ENCODE peak calls at places on chromosomes 13 and 19, in ten cellular contexts. Y is endodermal cell, Z is PC-9, K is OCI-LY7, U is left lung, I is HCT116, E is neuronal stem cell, S is aorta, Q is PC-3, B is upper lobe of right lung. C is an unnamed sample.
A peak's percentile ranks its signal among the peaks of the same experiment; 100 is the strongest.

GRCh38 chr13:27619711-27620376 is 485 bp downstream of the LNX2 start:
- DNase-seq in Y (no peak), Z (no peak), K (peak; percentile 68), U (no peak), I (no peak), E (no peak), S (no peak), Q (peak; percentile 29), B (no peak), C (no peak)

GRCh38 chr13:63112799-63113395 is 1697.2 kb upstream of the PCDH20 start:
- DNase-seq in Y (no peak), Z (no peak), K (no peak), U (no peak), I (no peak), E (no peak), S (no peak), Q (no peak), B (no peak), C (no peak)

GRCh38 chr13:113875429-113875815 is 11.5 kb upstream of the GAS6 start:
- DNase-seq in Y (peak; percentile 38), Z (no peak), K (no peak), U (no peak), I (no peak), E (no peak), S (no peak), Q (no peak), B (no peak), C (no peak)

GRCh38 chr19:2711937-2712205 is 9.3 kb downstream of the DIRAS1 start:
- DNase-seq in Y (no peak), Z (no peak), K (no peak), U (no peak), I (no peak), E (no peak), S (no peak), Q (no peak), B (no peak), C (no peak)

GRCh38 chr13:111913790-111914189 is 153.2 kb upstream of the SOX1 start:
- DNase-seq in Y (peak; percentile 32), Z (no peak), K (no peak), U (no peak), I (no peak), E (no peak), S (no peak), Q (no peak), B (peak; percentile 7), C (peak; percentile 39)

GRCh38 chr19:1247747-1248453 is 483 bp upstream of the MIDN start:
- DNase-seq in Y (peak; percentile 87), Z (peak; percentile 77), K (no peak), U (peak; percentile 93), I (no peak), E (no peak), S (peak; percentile 94), Q (peak; percentile 65), B (peak; percentile 90), C (peak; percentile 80)

GRCh38 chr13:92074658-92075057 is 676.2 kb downstream of the GPC5 start:
- DNase-seq in Y (peak; percentile 55), Z (no peak), K (peak; percentile 52), U (no peak), I (no peak), E (peak; percentile 4), S (no peak), Q (peak; percentile 7), B (no peak), C (no peak)

GRCh38 chr13:37869506-37869755 is 141 bp downstream of the TRPC4 start:
- DNase-seq in Y (peak; percentile 78), Z (no peak), K (no peak), U (no peak), I (no peak), E (peak; percentile 48), S (no peak), Q (no peak), B (no peak), C (no peak)

GRCh38 chr19:58357798-58358145 is 4.5 kb upstream of the A1BG start:
- DNase-seq in Y (peak; percentile 53), Z (no peak), K (no peak), U (peak; percentile 81), I (no peak), E (no peak), S (no peak), Q (no peak), B (no peak), C (peak; percentile 42)

GRCh38 chr19:30315159-30315558 is 57.0 kb upstream of the ZNF536 start:
- DNase-seq in Y (peak; percentile 9), Z (no peak), K (no peak), U (no peak), I (no peak), E (no peak), S (no peak), Q (no peak), B (no peak), C (no peak)

GRCh38 chr19:13918726-13919411 is 12.9 kb downstream of the CC2D1A start:
- DNase-seq in Y (no peak), Z (no peak), K (no peak), U (no peak), I (no peak), E (no peak), S (no peak), Q (no peak), B (no peak), C (no peak)

GRCh38 chr13:85386424-85386823 is 412.8 kb downstream of the SLITRK6 start:
- DNase-seq in Y (no peak), Z (no peak), K (peak; percentile 44), U (no peak), I (no peak), E (peak; percentile 5), S (no peak), Q (no peak), B (no peak), C (peak; percentile 21)

GRCh38 chr19:18833849-18834643 is 2.3 kb downstream of the UPF1 start:
- DNase-seq in Y (no peak), Z (peak; percentile 64), K (no peak), U (no peak), I (no peak), E (no peak), S (no peak), Q (peak; percentile 28), B (no peak), C (no peak)

GRCh38 chr13:89857502-89857901 is 1490.0 kb upstream of the MIR17HG start:
- DNase-seq in Y (no peak), Z (no peak), K (no peak), U (no peak), I (no peak), E (no peak), S (no peak), Q (no peak), B (no peak), C (no peak)

GRCh38 chr19:2051771-2052704 is 994 bp upstream of the MKNK2 start:
- DNase-seq in Y (no peak), Z (no peak), K (peak; percentile 63), U (no peak), I (no peak), E (no peak), S (no peak), Q (no peak), B (no peak), C (no peak)

DNA sequence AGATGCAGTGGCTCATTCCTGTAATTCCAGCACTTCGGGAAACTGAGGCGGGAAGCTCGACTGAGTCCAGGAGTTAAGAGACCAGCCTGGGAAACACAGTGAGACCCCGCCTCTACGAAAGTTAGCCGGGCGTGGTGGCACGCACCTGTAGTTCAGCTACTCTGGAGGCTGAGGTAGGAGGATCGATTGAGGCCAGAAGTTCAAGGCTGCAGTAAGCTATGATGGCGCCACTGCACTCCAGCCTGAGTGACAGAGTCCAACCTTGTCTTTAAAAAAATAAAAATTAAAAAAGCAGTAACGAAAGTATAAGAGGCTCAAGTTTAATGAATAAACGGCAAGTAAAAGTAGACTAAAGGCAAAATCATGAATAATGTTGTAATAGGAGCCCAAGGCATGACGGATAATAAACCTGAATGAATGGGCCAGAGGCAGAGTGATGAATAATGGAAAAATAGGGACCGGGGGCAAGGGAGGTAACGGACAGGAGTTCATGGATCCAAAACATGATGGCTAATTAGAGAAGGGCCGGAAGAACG is 1.2 kb upstream of the TOMM40 start:
- DNase-seq in Y (no peak), Z (no peak), K (no peak), U (no peak), I (no peak), E (no peak), S (no peak), Q (no peak), B (no peak), C (no peak)
- H3K4me1 ChIP-seq in Y (no peaks in the 10 kb centered on the region), Z (peaks cover 22% of the 10 kb centered on the region), K (peaks cover 18% of the 10 kb centered on the region), U (peaks cover 16% of the 10 kb centered on the region), I (peaks cover 12% of the 10 kb centered on the region), E (peaks cover 11% of the 10 kb centered on the region), S (no peaks in the 10 kb centered on the region), Q (peaks cover 16% of the 10 kb centered on the region), B (peaks cover 17% of the 10 kb centered on the region), C (peaks cover 26% of the 10 kb centered on the region)

GRCh38 chr13:73531014-73531413 is 472.2 kb downstream of the KLF5 start:
- DNase-seq in Y (no peak), Z (no peak), K (no peak), U (no peak), I (no peak), E (no peak), S (no peak), Q (no peak), B (no peak), C (no peak)
- H3K27ac ChIP-seq in Y (no peak overlapping the region), Z (no peak overlapping the region), K (no peak overlapping the region), U (no peak overlapping the region), I (no peak overlapping the region), E (no peak overlapping the region), S (no peak overlapping the region), Q (no peak overlapping the region), B (no peak overlapping the region), C (no peak overlapping the region)

DNA sequence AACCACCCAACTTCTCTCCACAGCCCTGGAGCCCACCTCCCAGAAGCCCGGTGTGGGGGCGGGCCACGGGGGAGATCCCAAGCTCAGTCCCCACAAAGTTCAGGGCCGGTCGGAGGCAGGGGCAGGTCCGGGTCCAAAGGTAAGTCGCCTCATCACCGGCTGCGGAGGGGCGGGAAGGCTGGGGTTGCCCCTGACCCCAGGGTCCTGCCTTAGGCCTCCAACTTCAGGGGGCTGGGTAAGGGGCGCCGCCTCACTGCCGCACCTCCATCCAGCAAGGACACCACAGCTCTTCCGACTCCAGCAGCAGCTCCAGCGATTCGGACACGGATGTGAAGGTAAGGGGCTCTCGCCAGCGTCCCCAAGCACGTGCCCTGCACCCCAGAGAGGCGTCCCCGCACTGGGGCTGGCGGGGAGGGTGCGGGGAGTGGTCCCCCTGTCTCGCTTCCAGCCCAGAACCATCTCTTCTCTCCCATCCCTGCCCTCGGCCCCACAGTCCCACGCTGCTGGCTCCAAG is 358 bp downstream of the C19orf33 start:
- DNase-seq in Y (peak; percentile 74), Z (no peak), K (no peak), U (no peak), I (no peak), E (no peak), S (no peak), Q (no peak), B (no peak), C (no peak)
- H3K4me3 ChIP-seq in Y (no peak overlapping the region), Z (peak overlapping the region; percentile 72), K (no peak overlapping the region), U (peak overlapping the region; percentile 44), I (peak overlapping the region; percentile 91), E (no peak overlapping the region), S (no peak overlapping the region), Q (peak overlapping the region; percentile 84), B (peak overlapping the region; percentile 43), C (no peak overlapping the region)

DNA sequence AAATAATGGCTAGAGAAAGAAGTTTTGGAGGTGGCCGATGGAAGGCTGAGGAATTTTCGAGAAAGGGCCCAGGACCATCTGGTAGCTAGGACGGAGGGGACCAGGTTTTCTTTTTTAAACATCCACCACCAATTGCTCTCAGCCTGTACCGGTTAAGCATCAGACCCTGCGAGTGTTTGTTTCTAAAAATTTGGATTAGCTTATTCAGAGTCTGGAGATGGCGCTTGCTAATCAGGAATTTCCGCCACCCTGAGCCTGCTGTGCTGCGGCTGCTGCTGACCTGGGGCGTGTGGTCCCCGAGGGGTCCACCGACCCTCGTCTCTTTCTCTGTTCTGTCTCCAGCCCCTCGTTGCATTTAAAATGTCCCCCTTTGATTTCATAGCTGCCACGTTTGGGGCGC is 2.0 kb downstream of the UHRF1 start:
- DNase-seq in Y (no peak), Z (no peak), K (peak; percentile 23), U (no peak), I (no peak), E (no peak), S (no peak), Q (peak; percentile 36), B (no peak), C (no peak)
- H3K4me1 ChIP-seq in Y (peaks cover 12% of the 10 kb centered on the region), Z (peaks cover 49% of the 10 kb centered on the region), K (peaks cover 29% of the 10 kb centered on the region), U (peaks cover 12% of the 10 kb centered on the region), I (peaks cover 60% of the 10 kb centered on the region), E (peaks cover 17% of the 10 kb centered on the region), S (no peaks in the 10 kb centered on the region), Q (peaks cover 59% of the 10 kb centered on the region), B (peaks cover 26% of the 10 kb centered on the region), C (peaks cover 60% of the 10 kb centered on the region)

C was measured in SJSA1.